ENCODE peak calls at places on chromosomes 6 and 20, in eight cellular contexts. R, T, V, F, G, J, X and B are unnamed samples.

GRCh38 chr6:161701051-161701450 is 427.2 kb upstream of the AGPAT4 start:
- DNase-seq in R (no peak), T (no peak), V (no peak), F (no peak), G (no peak), J (no peak), X (no peak), B (no peak)

GRCh38 chr6:161434921-161435411 is 161.1 kb upstream of the AGPAT4 start:
- DNase-seq in R (no peak), T (no peak), V (no peak), F (no peak), G (no peak), J (no peak), X (peak), B (peak)

GRCh38 chr6:124669713-124670480 is 292.3 kb upstream of the RNF217 start:
- DNase-seq in R (no peak), T (no peak), V (no peak), F (no peak), G (no peak), J (no peak), X (no peak), B (peak)

GRCh38 chr6:145453376-145453775 is 281.9 kb downstream of the EPM2A start:
- DNase-seq in R (no peak), T (no peak), V (no peak), F (no peak), G (no peak), J (no peak), X (no peak), B (no peak)

GRCh38 chr20:63588641-63589041 is 14.6 kb upstream of the HELZ2 start:
- DNase-seq in R (no peak), T (peak), V (no peak), F (no peak), G (no peak), J (no peak), X (no peak), B (no peak)

GRCh38 chr6:74931567-74931966 is 274.3 kb downstream of the COL12A1 start:
- DNase-seq in R (no peak), T (no peak), V (no peak), F (no peak), G (no peak), J (no peak), X (no peak), B (peak)

GRCh38 chr6:3165631-3166534 is 8.5 kb upstream of the TUBB2A start:
- DNase-seq in R (no peak), T (no peak), V (no peak), F (no peak), G (no peak), J (no peak), X (peak), B (no peak)

GRCh38 chr6:30678964-30679726 is 6.3 kb upstream of the DHX16 start:
- DNase-seq in R (peak), T (peak), V (peak), F (peak), G (peak), J (peak), X (peak), B (peak)

GRCh38 chr6:149488815-149489214 is 4.0 kb upstream of the ZC3H12D start:
- DNase-seq in R (no peak), T (no peak), V (no peak), F (no peak), G (no peak), J (no peak), X (no peak), B (no peak)

GRCh38 chr6:54441687-54442248 is 133.5 kb downstream of the TINAG start:
- DNase-seq in R (no peak), T (no peak), V (peak), F (no peak), G (no peak), J (no peak), X (no peak), B (no peak)

GRCh38 chr6:34246563-34247391 is 2.0 kb downstream of the SMIM29 start:
- DNase-seq in R (no peak), T (peak), V (no peak), F (peak), G (no peak), J (peak), X (peak), B (peak)

GRCh38 chr6:116101298-116101718 is 655 bp downstream of the NT5DC1 start:
- DNase-seq in R (no peak), T (peak), V (no peak), F (no peak), G (no peak), J (no peak), X (no peak), B (no peak)